ENCODE peak calls at places on chromosomes 1 and 21, in six cellular contexts. E is WERI-Rb-1; K is esophagus muscularis mucosa; I is RWPE2; Q is heart left ventricle; G is CD8-positive, alpha-beta T cell. Z is an unnamed sample.

GRCh38 chr21:30044447-30045064 is 104.8 kb upstream of the GRIK1 start:
- DNase-seq in E (no peak), K (no peak), I (no peak), Q (no peak), G (no peak), Z (no peak)

GRCh38 chr1:29239142-29239541 is 2.8 kb downstream of the PTPRU start:
- DNase-seq in E (peak; percentile 30), K (no peak), I (no peak), Q (no peak), G (no peak), Z (no peak)

GRCh38 chr1:25486602-25487001 is 55.9 kb downstream of the MACO1 start:
- DNase-seq in E (peak; percentile 41), K (no peak), I (no peak), Q (no peak), G (no peak), Z (no peak)

GRCh38 chr1:1899967-1900327 is 9.1 kb upstream of the GNB1 start:
- DNase-seq in E (no peak), K (no peak), I (no peak), Q (peak; percentile 49), G (no peak), Z (no peak)

GRCh38 chr1:219380463-219380862 is 206.8 kb downstream of the LYPLAL1 start:
- DNase-seq in E (no peak), K (no peak), I (no peak), Q (no peak), G (no peak), Z (no peak)

GRCh38 chr1:66275083-66275482 is 258.9 kb upstream of the SGIP1 start:
- DNase-seq in E (no peak), K (no peak), I (no peak), Q (no peak), G (no peak), Z (no peak)

GRCh38 chr21:17146426-17146825 is 366.4 kb upstream of the CXADR start:
- DNase-seq in E (no peak), K (no peak), I (no peak), Q (no peak), G (no peak), Z (no peak)

GRCh38 chr21:32795802-32796489 is 24.4 kb upstream of the PAXBP1 start:
- DNase-seq in E (no peak), K (peak; percentile 47), I (no peak), Q (no peak), G (no peak), Z (no peak)

GRCh38 chr1:32791881-32792280 is 25.3 kb downstream of the YARS1 start:
- DNase-seq in E (no peak), K (no peak), I (no peak), Q (no peak), G (no peak), Z (no peak)

GRCh38 chr1:160550572-160551034 is 27.5 kb upstream of the SLAMF6 start:
- DNase-seq in E (peak; percentile 30), K (no peak), I (no peak), Q (no peak), G (peak; percentile 35), Z (no peak)

GRCh38 chr1:34800214-34800613 is 7.4 kb downstream of the GJA4 start:
- DNase-seq in E (no peak), K (no peak), I (no peak), Q (no peak), G (no peak), Z (no peak)

GRCh38 chr1:17046043-17046657 is 7.7 kb downstream of the SDHB start:
- DNase-seq in E (no peak), K (no peak), I (no peak), Q (no peak), G (no peak), Z (no peak)

GRCh38 chr1:115275216-115275615 is 62.8 kb downstream of the NGF start:
- DNase-seq in E (no peak), K (no peak), I (no peak), Q (no peak), G (no peak), Z (no peak)

GRCh38 chr1:156641761-156642264 is at the start of gene BCAN:
- DNase-seq in E (peak; percentile 87), K (no peak), I (no peak), Q (no peak), G (no peak), Z (no peak)

GRCh38 chr1:176575991-176576390 is 113.0 kb downstream of the PAPPA2 start:
- DNase-seq in E (no peak), K (no peak), I (no peak), Q (no peak), G (no peak), Z (no peak)

GRCh38 chr1:246113555-246114095 is 393.5 kb downstream of the SMYD3 start:
- DNase-seq in E (no peak), K (no peak), I (no peak), Q (no peak), G (no peak), Z (no peak)

GRCh38 chr1:224182057-224182865 is 779 bp upstream of the DEGS1 start:
- DNase-seq in E (peak; percentile 15), K (no peak), I (no peak), Q (no peak), G (peak; percentile 21), Z (no peak)

GRCh38 chr1:114314098-114314497 is 160.4 kb upstream of the SYT6 start:
- DNase-seq in E (no peak), K (peak; percentile 66), I (no peak), Q (no peak), G (no peak), Z (no peak)

GRCh38 chr1:18962855-18963737 is 6.6 kb upstream of the IFFO2 start:
- DNase-seq in E (no peak), K (no peak), I (peak; percentile 21), Q (no peak), G (no peak), Z (no peak)

DNA sequence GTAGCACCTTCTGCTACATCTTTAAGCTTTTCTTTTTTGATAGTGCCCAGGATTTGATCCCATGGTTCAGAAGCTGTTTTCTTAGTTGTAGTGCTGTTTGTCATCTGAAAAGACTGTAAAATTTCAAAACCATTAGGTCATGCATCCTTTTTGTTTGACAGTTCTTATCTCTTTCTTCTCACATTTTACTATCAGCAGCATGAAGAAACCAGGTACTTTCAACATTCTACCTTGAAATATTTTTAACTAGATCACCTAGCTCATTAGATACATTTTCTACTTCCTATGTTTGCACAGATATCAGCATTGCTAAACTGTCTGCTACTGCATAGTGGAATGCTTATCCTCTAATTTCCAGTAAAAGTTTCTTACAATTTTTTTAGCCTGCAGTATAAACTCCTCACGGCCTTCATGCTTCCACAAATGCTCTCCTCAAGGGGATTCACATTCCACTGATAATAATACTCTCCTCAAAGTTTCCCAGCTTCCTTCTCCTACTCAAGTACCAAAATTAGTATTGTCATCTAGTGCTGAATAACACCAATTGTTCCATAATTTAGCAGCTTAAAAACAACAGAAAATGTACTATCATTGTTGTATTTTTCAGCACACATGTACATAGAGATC is 243.9 kb upstream of the ZRANB2 start:
- DNase-seq in E (no peak), K (no peak), I (no peak), Q (no peak), G (no peak), Z (no peak)
- TF ChIP-seq CTCF in E (no peak), K (no peak), I (no peak), Q (no peak), G (no peak), Z (no peak)

DNA sequence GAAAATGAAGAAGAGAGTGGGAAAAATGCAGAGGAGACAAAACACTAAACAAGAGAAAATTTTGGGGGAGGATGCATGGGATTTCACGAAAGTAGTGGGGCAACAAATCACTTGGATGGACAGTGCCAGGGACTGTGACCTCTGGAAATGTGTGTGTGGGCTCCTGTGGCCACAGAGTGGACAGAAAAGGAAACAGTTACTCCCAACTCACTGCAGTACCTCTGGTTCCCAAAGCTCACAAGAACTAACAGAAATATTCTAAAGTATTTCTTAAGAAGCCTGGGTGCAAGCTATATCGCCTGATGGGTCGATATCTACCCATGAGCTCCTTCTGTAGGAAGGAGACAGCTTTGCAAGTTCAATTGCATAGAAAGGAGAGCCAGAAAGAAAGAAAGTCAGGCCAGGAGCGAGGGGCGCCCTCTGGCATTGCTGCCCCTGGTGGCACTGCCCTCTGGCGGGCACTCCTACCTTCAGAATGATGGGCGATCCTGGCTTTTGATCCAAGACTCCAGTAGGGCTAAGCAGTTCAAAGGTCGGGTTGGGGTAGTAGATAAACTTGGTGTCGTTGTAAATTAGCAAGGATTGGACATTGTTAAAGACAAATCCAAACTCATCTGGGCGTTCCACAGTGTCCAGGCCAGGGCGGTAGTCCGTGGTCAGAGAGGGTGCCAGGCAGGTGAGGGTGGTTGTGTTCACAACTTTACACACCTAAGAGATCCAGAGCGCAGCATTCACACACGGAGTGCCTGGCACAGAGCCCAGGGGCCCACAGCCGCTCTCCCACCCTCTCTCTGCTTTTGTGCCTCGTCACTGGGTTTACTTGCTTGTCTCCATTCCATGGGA is 134.7 kb upstream of the CD34 start:
- DNase-seq in E (no peak), K (no peak), I (no peak), Q (no peak), G (no peak), Z (no peak)
- TF ChIP-seq CTCF in E (no peak), K (no peak), I (no peak), Q (no peak), G (no peak), Z (no peak)

GRCh38 chr21:27466175-27466574 is 499.3 kb upstream of the ADAMTS5 start:
- DNase-seq in E (no peak), K (no peak), I (no peak), Q (no peak), G (no peak), Z (no peak)
- TF ChIP-seq CTCF in E (no peak), K (no peak), I (no peak), Q (no peak), G (no peak), Z (peak; percentile 40)

GRCh38 chr1:162561037-162561615 is 396 bp upstream of the UAP1 start:
- DNase-seq in E (peak; percentile 100), K (peak; percentile 100), I (peak; percentile 98), Q (peak; percentile 99), G (peak; percentile 96), Z (peak; percentile 99)
- TF ChIP-seq CTCF in E (no peak), K (no peak), I (no peak), Q (no peak), G (no peak), Z (no peak)

GRCh38 chr1:26496881-26497280 is 24.6 kb downstream of the HMGN2 start:
- DNase-seq in E (no peak), K (no peak), I (no peak), Q (no peak), G (no peak), Z (no peak)

GRCh38 chr1:26498894-26499293 is 26.7 kb downstream of the HMGN2 start:
- DNase-seq in E (no peak), K (no peak), I (no peak), Q (no peak), G (no peak), Z (no peak)

GRCh38 chr1:26500488-26501175 is 28.4 kb downstream of the HMGN2 start:
- DNase-seq in E (peak; percentile 88), K (peak; percentile 95), I (peak; percentile 82), Q (peak; percentile 96), G (peak; percentile 89), Z (peak; percentile 94)
- TF ChIP-seq CTCF in E (no peak), K (peak; percentile 20), I (peak; percentile 83), Q (no peak), G (peak; percentile 15), Z (peak; percentile 71)

GRCh38 chr1:31715873-31716220 is 12.0 kb upstream of the COL16A1 start:
- DNase-seq in E (no peak), K (no peak), I (no peak), Q (no peak), G (no peak), Z (no peak)
- TF ChIP-seq CTCF in E (no peak), K (no peak), I (peak; percentile 41), Q (no peak), G (no peak), Z (peak; percentile 51)